ENCODE peak calls at places on chromosomes 3 and 15, in six cellular contexts. One of them, this sample, is unnamed.

GRCh38 chr3:101938262-101938847 is 89.0 kb downstream of the NFKBIZ start:
- DNase-seq in foreskin fibroblast: no peak
- DNase-seq in fibroblast of villous mesenchyme: peak
- DNase-seq in CD8-positive, alpha-beta T cell: no peak
- DNase-seq in stomach: no peak
- DNase-seq in IMR-90: no peak
- DNase-seq in this sample: no peak

GRCh38 chr15:36831125-36831914 is 251.9 kb downstream of the CDIN1 start:
- DNase-seq in IMR-90: peak
- DNase-seq in foreskin fibroblast: peak
- DNase-seq in stomach: no peak
- DNase-seq in fibroblast of villous mesenchyme: no peak
- DNase-seq in CD8-positive, alpha-beta T cell: no peak
- DNase-seq in this sample: peak

GRCh38 chr15:51904931-51905330 is 66.6 kb downstream of the LEO1 start:
- DNase-seq in stomach: no peak
- DNase-seq in fibroblast of villous mesenchyme: no peak
- DNase-seq in IMR-90: peak
- DNase-seq in foreskin fibroblast: peak
- DNase-seq in CD8-positive, alpha-beta T cell: no peak
- DNase-seq in this sample: no peak

GRCh38 chr15:40282870-40283614 is at the start of gene ANKRD63:
- DNase-seq in IMR-90: no peak
- DNase-seq in CD8-positive, alpha-beta T cell: peak
- DNase-seq in stomach: no peak
- DNase-seq in foreskin fibroblast: peak
- DNase-seq in fibroblast of villous mesenchyme: no peak
- DNase-seq in this sample: no peak

GRCh38 chr15:45573961-45574629 is 13.1 kb upstream of the BLOC1S6 start:
- DNase-seq in stomach: no peak
- DNase-seq in foreskin fibroblast: peak
- DNase-seq in fibroblast of villous mesenchyme: peak
- DNase-seq in IMR-90: no peak
- DNase-seq in CD8-positive, alpha-beta T cell: no peak
- DNase-seq in this sample: no peak

GRCh38 chr3:12284591-12284990 is 4.3 kb upstream of the PPARG start:
- DNase-seq in fibroblast of villous mesenchyme: no peak
- DNase-seq in IMR-90: no peak
- DNase-seq in CD8-positive, alpha-beta T cell: no peak
- DNase-seq in stomach: no peak
- DNase-seq in foreskin fibroblast: no peak
- DNase-seq in this sample: no peak

GRCh38 chr15:61715082-61715481 is 345.2 kb downstream of the VPS13C start:
- DNase-seq in stomach: peak
- DNase-seq in IMR-90: no peak
- DNase-seq in foreskin fibroblast: peak
- DNase-seq in fibroblast of villous mesenchyme: no peak
- DNase-seq in CD8-positive, alpha-beta T cell: no peak
- DNase-seq in this sample: no peak

GRCh38 chr3:64594129-64594528 is 93.7 kb downstream of the ADAMTS9 start:
- DNase-seq in CD8-positive, alpha-beta T cell: no peak
- DNase-seq in stomach: no peak
- DNase-seq in fibroblast of villous mesenchyme: no peak
- DNase-seq in IMR-90: no peak
- DNase-seq in foreskin fibroblast: no peak
- DNase-seq in this sample: no peak

GRCh38 chr15:35698331-35698730 is 152.4 kb upstream of the DPH6 start:
- DNase-seq in CD8-positive, alpha-beta T cell: no peak
- DNase-seq in fibroblast of villous mesenchyme: no peak
- DNase-seq in foreskin fibroblast: no peak
- DNase-seq in stomach: no peak
- DNase-seq in IMR-90: no peak
- DNase-seq in this sample: no peak

GRCh38 chr3:66989241-66989640 is 8.9 kb upstream of the KBTBD8 start:
- DNase-seq in CD8-positive, alpha-beta T cell: no peak
- DNase-seq in IMR-90: no peak
- DNase-seq in fibroblast of villous mesenchyme: no peak
- DNase-seq in stomach: no peak
- DNase-seq in foreskin fibroblast: no peak
- DNase-seq in this sample: no peak

GRCh38 chr3:139811331-139811730 is 123.7 kb upstream of the CLSTN2 start:
- DNase-seq in CD8-positive, alpha-beta T cell: no peak
- DNase-seq in IMR-90: no peak
- DNase-seq in stomach: no peak
- DNase-seq in fibroblast of villous mesenchyme: peak
- DNase-seq in foreskin fibroblast: no peak
- DNase-seq in this sample: no peak

GRCh38 chr3:188434594-188434993 is 280.6 kb downstream of the LPP start:
- DNase-seq in stomach: no peak
- DNase-seq in foreskin fibroblast: peak
- DNase-seq in CD8-positive, alpha-beta T cell: no peak
- DNase-seq in fibroblast of villous mesenchyme: no peak
- DNase-seq in IMR-90: peak
- DNase-seq in this sample: no peak

GRCh38 chr3:172595648-172596393 is 72.6 kb upstream of the TNFSF10 start:
- DNase-seq in fibroblast of villous mesenchyme: peak
- DNase-seq in CD8-positive, alpha-beta T cell: no peak
- DNase-seq in IMR-90: peak
- DNase-seq in foreskin fibroblast: peak
- DNase-seq in stomach: peak
- DNase-seq in this sample: no peak

GRCh38 chr3:73405853-73406252 is 218.9 kb downstream of the PDZRN3 start:
- DNase-seq in stomach: no peak
- DNase-seq in foreskin fibroblast: peak
- DNase-seq in fibroblast of villous mesenchyme: peak
- DNase-seq in IMR-90: peak
- DNase-seq in CD8-positive, alpha-beta T cell: no peak
- DNase-seq in this sample: no peak

GRCh38 chr3:32143849-32144757 is 37.7 kb downstream of the GPD1L start:
- DNase-seq in stomach: peak
- DNase-seq in CD8-positive, alpha-beta T cell: peak
- DNase-seq in IMR-90: peak
- DNase-seq in fibroblast of villous mesenchyme: peak
- DNase-seq in foreskin fibroblast: peak
- DNase-seq in this sample: peak

GRCh38 chr3:37980477-37981347 is 9.9 kb upstream of the VILL start:
- DNase-seq in CD8-positive, alpha-beta T cell: no peak
- DNase-seq in foreskin fibroblast: no peak
- DNase-seq in stomach: no peak
- DNase-seq in fibroblast of villous mesenchyme: no peak
- DNase-seq in IMR-90: no peak
- DNase-seq in this sample: no peak

GRCh38 chr3:148903022-148903442 is 37.9 kb downstream of the CPA3 start:
- DNase-seq in stomach: no peak
- DNase-seq in foreskin fibroblast: peak
- DNase-seq in IMR-90: peak
- DNase-seq in fibroblast of villous mesenchyme: no peak
- DNase-seq in CD8-positive, alpha-beta T cell: no peak
- DNase-seq in this sample: no peak

GRCh38 chr3:139289866-139290524 is 53.8 kb upstream of the MRPS22 start:
- DNase-seq in stomach: no peak
- DNase-seq in fibroblast of villous mesenchyme: no peak
- DNase-seq in IMR-90: no peak
- DNase-seq in CD8-positive, alpha-beta T cell: no peak
- DNase-seq in foreskin fibroblast: no peak
- DNase-seq in this sample: no peak

GRCh38 chr15:50024183-50024795 is 94.7 kb downstream of the ATP8B4 start:
- DNase-seq in fibroblast of villous mesenchyme: peak
- DNase-seq in foreskin fibroblast: peak
- DNase-seq in CD8-positive, alpha-beta T cell: no peak
- DNase-seq in IMR-90: peak
- DNase-seq in stomach: no peak
- DNase-seq in this sample: no peak

GRCh38 chr3:53531749-53532148 is 37.3 kb downstream of the CACNA1D start:
- DNase-seq in stomach: no peak
- DNase-seq in CD8-positive, alpha-beta T cell: no peak
- DNase-seq in fibroblast of villous mesenchyme: no peak
- DNase-seq in foreskin fibroblast: no peak
- DNase-seq in IMR-90: no peak
- DNase-seq in this sample: no peak

GRCh38 chr3:33425456-33425855 is 14.7 kb downstream of the UBP1 start:
- DNase-seq in foreskin fibroblast: no peak
- DNase-seq in stomach: no peak
- DNase-seq in fibroblast of villous mesenchyme: peak
- DNase-seq in IMR-90: no peak
- DNase-seq in CD8-positive, alpha-beta T cell: no peak
- DNase-seq in this sample: no peak

GRCh38 chr3:55658297-55659022 is 171.4 kb upstream of the WNT5A start:
- DNase-seq in fibroblast of villous mesenchyme: no peak
- DNase-seq in foreskin fibroblast: no peak
- DNase-seq in CD8-positive, alpha-beta T cell: no peak
- DNase-seq in IMR-90: no peak
- DNase-seq in stomach: no peak
- DNase-seq in this sample: no peak

GRCh38 chr3:157159037-157159761 is 748 bp downstream of the CCNL1 start:
- DNase-seq in stomach: peak
- DNase-seq in IMR-90: peak
- DNase-seq in foreskin fibroblast: peak
- DNase-seq in CD8-positive, alpha-beta T cell: peak
- DNase-seq in fibroblast of villous mesenchyme: peak
- DNase-seq in this sample: no peak

GRCh38 chr3:113496924-113497323 is 18.0 kb downstream of the SPICE1 start:
- DNase-seq in CD8-positive, alpha-beta T cell: no peak
- DNase-seq in fibroblast of villous mesenchyme: peak
- DNase-seq in IMR-90: peak
- DNase-seq in stomach: no peak
- DNase-seq in foreskin fibroblast: peak
- DNase-seq in this sample: no peak

DNA sequence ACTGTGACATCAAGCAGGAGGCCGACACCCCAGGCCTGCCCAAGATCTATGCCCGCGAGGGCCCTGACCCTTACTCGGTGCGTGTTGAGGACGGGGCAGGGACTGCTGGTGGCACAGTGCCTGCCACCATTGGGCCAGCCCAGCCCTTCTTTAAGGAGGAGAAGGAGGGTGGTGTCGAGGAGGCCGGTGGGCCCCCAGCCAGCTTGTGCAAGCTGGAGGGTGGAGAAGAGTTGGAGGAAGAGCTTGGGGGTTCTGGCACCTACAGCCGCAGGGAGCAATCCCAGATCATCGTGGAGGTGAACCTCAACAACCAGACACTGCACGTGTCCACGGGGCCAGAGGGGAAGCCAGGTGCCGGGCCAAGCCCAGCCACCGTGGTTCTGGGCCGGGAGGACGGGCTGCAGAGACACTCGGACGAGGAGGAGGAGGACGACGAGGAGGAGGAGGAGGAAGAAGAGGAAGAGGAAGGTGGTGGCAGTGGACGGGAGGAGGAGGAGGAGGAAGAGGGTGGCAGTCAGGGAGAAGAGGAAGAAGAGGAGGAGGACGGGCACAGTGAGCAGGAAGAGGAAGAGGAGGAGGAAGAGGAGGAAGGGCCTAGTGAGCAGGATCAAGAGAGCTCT is 5.4 kb downstream of the ZBTB47 start:
- DNase-seq in stomach: no peak
- DNase-seq in IMR-90: no peak
- DNase-seq in fibroblast of villous mesenchyme: no peak
- DNase-seq in foreskin fibroblast: no peak
- DNase-seq in CD8-positive, alpha-beta T cell: no peak
- DNase-seq in this sample: no peak
- H3K4me3 ChIP-seq in stomach: no peak
- H3K4me3 ChIP-seq in IMR-90: no peak
- H3K4me3 ChIP-seq in fibroblast of villous mesenchyme: no peak
- H3K4me3 ChIP-seq in foreskin fibroblast: no peak
- H3K4me3 ChIP-seq in CD8-positive, alpha-beta T cell: no peak
- H3K4me3 ChIP-seq in this sample: no peak

DNA sequence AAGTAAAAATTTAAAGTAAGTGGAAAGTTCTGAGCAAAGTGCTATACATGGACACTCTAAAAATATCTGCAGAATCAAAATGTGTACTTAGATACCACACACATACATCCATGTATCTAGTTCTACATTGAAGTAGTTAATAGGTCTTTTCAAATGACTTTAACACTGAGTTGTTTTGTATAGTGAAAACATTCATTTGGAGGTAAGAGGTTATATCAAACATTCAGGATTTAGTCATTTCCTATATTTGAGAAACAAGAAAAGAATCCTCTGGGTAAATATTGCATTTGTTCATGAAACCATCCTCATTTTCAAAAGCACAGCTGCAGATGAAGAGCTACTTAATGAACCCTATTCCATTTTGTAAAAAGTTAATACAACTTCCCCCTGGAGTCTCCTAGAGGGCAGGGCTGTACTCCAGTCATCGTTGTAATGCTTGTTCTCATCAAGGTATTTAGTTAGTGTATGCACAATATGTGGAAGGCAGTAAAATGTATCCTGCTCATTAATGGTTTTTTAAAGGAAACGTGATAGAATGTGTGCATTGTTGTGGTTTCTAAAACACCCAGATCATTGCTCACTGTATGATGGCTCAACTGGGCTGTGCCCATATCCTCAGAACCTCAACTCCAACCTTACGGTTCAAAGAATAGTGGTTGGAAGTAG is 26.2 kb downstream of the ARPP21 start:
- DNase-seq in IMR-90: peak
- DNase-seq in foreskin fibroblast: peak
- DNase-seq in fibroblast of villous mesenchyme: no peak
- DNase-seq in CD8-positive, alpha-beta T cell: no peak
- DNase-seq in stomach: no peak
- DNase-seq in this sample: no peak
- H3K4me3 ChIP-seq in IMR-90: no peak
- H3K4me3 ChIP-seq in foreskin fibroblast: no peak
- H3K4me3 ChIP-seq in fibroblast of villous mesenchyme: no peak
- H3K4me3 ChIP-seq in CD8-positive, alpha-beta T cell: no peak
- H3K4me3 ChIP-seq in stomach: no peak
- H3K4me3 ChIP-seq in this sample: no peak

DNA sequence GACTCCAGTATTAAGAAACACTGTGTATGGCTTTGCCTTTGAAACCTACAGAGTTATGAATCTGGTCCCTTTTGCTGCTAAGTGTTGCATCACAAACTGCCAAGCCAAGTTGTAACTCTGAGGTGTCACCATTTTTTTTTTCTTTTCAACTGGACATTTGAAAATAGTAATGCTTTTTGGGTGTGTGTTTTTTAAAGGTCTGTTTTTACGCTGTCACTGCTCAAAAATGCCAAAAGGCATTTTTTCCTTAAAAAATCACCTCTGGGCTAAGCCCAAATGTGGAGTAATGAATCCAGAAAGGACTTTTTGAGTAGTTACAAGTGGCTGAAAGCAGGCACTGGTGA is 9.5 kb downstream of the SMAD3 start:
- DNase-seq in foreskin fibroblast: peak
- DNase-seq in IMR-90: peak
- DNase-seq in fibroblast of villous mesenchyme: no peak
- DNase-seq in CD8-positive, alpha-beta T cell: no peak
- DNase-seq in stomach: no peak
- DNase-seq in this sample: no peak
- H3K4me3 ChIP-seq in foreskin fibroblast: no peak
- H3K4me3 ChIP-seq in IMR-90: no peak
- H3K4me3 ChIP-seq in fibroblast of villous mesenchyme: no peak
- H3K4me3 ChIP-seq in CD8-positive, alpha-beta T cell: no peak
- H3K4me3 ChIP-seq in stomach: no peak
- H3K4me3 ChIP-seq in this sample: no peak

DNA sequence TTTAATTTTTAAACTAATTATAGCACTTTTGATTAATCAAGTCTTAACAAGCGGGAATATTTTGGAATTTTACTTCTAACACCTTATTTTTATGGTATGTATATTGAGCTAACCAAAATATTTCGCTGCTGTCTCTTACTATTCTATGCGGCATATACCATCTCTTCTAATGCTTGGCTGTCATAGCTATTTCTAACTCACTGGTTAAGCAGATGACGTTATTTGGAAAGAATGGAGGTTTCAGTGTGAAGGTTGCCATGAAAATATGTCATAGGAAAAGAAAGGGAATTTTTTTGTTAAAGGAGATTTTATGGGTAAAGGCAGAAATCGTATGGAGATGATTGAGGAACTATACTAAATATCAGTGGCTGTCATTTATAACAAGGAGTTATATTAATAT is 644.3 kb downstream of the RBMS3 start:
- DNase-seq in stomach: no peak
- DNase-seq in fibroblast of villous mesenchyme: no peak
- DNase-seq in CD8-positive, alpha-beta T cell: no peak
- DNase-seq in IMR-90: peak
- DNase-seq in foreskin fibroblast: no peak
- DNase-seq in this sample: no peak
- H3K4me3 ChIP-seq in stomach: no peak
- H3K4me3 ChIP-seq in fibroblast of villous mesenchyme: no peak
- H3K4me3 ChIP-seq in CD8-positive, alpha-beta T cell: no peak
- H3K4me3 ChIP-seq in IMR-90: no peak
- H3K4me3 ChIP-seq in foreskin fibroblast: no peak
- H3K4me3 ChIP-seq in this sample: no peak

This sample was measured in AG04450.